ENCODE peak calls at places on chromosomes 3 and 15, in nine cellular contexts. B is HepG2, U is prostate gland, C is suprapubic skin, A is SK-N-SH, F is HCT116, L is transverse colon, X is Panc1, T is breast epithelium. V is an unnamed sample.
A peak's percentile ranks its signal among the peaks of the same experiment; 100 is the strongest.

GRCh38 chr3:42502429-42503250 is at the start of gene VIPR1:
- DNase-seq in C (peak; percentile 84), T (peak; percentile 87), L (peak; percentile 95), U (peak; percentile 95), F (peak; percentile 73), X (no peak), B (peak; percentile 30), A (peak; percentile 92), V (peak; percentile 95)

GRCh38 chr15:63344737-63345390 is 36.8 kb downstream of the CA12 start:
- DNase-seq in B (no peak), A (no peak), L (no peak), T (no peak), U (no peak), F (no peak), C (no peak), X (no peak), V (no peak)

GRCh38 chr3:21893250-21893649 is 142.2 kb upstream of the ZNF385D start:
- DNase-seq in F (no peak), X (no peak), A (no peak), T (no peak), B (no peak), U (no peak), L (no peak), C (no peak), V (no peak)

GRCh38 chr3:36903119-36903882 is 41.6 kb downstream of the TRANK1 start:
- DNase-seq in A (peak; percentile 33), X (no peak), F (no peak), T (no peak), C (no peak), B (no peak), L (no peak), U (no peak), V (no peak)

GRCh38 chr15:31327674-31328424 is 1.2 kb downstream of the KLF13 start:
- DNase-seq in F (no peak), A (peak; percentile 81), U (peak; percentile 54), L (peak; percentile 82), T (no peak), C (peak; percentile 87), B (peak; percentile 21), X (no peak), V (peak; percentile 76)

GRCh38 chr15:64833690-64834089 is 8.0 kb upstream of the PLEKHO2 start:
- DNase-seq in B (no peak), T (no peak), U (no peak), C (no peak), A (no peak), F (no peak), L (no peak), X (no peak), V (no peak)

GRCh38 chr15:98953000-98953776 is 54.4 kb downstream of the PGPEP1L start:
- DNase-seq in T (no peak), C (peak; percentile 46), B (no peak), F (no peak), U (no peak), L (no peak), A (no peak), X (no peak), V (no peak)

GRCh38 chr3:45551214-45552010 is 43.1 kb upstream of the LIMD1 start:
- DNase-seq in F (peak; percentile 39), T (no peak), C (peak; percentile 83), L (peak; percentile 37), U (no peak), X (no peak), B (peak; percentile 13), A (no peak), V (peak; percentile 33)

GRCh38 chr15:82043130-82043673 is 2.6 kb downstream of the MEX3B start:
- DNase-seq in F (no peak), L (no peak), U (no peak), C (no peak), A (peak; percentile 69), X (no peak), T (no peak), B (no peak), V (no peak)

GRCh38 chr15:82045179-82045891 is 483 bp downstream of the MEX3B start:
- DNase-seq in B (no peak), F (no peak), U (peak; percentile 12), T (no peak), L (peak; percentile 20), C (peak; percentile 74), X (no peak), A (peak; percentile 45), V (no peak)

GRCh38 chr15:82043726-82044372 is 2.0 kb downstream of the MEX3B start:
- DNase-seq in T (no peak), F (no peak), U (no peak), X (no peak), C (no peak), L (peak; percentile 10), B (no peak), A (peak; percentile 56), V (no peak)

GRCh38 chr15:82045892-82046667 is at the start of gene MEX3B:
- DNase-seq in C (peak; percentile 96), B (peak; percentile 83), X (peak; percentile 56), U (peak; percentile 89), L (peak; percentile 92), F (peak; percentile 86), T (peak; percentile 71), A (peak; percentile 92), V (peak; percentile 88)

DNA sequence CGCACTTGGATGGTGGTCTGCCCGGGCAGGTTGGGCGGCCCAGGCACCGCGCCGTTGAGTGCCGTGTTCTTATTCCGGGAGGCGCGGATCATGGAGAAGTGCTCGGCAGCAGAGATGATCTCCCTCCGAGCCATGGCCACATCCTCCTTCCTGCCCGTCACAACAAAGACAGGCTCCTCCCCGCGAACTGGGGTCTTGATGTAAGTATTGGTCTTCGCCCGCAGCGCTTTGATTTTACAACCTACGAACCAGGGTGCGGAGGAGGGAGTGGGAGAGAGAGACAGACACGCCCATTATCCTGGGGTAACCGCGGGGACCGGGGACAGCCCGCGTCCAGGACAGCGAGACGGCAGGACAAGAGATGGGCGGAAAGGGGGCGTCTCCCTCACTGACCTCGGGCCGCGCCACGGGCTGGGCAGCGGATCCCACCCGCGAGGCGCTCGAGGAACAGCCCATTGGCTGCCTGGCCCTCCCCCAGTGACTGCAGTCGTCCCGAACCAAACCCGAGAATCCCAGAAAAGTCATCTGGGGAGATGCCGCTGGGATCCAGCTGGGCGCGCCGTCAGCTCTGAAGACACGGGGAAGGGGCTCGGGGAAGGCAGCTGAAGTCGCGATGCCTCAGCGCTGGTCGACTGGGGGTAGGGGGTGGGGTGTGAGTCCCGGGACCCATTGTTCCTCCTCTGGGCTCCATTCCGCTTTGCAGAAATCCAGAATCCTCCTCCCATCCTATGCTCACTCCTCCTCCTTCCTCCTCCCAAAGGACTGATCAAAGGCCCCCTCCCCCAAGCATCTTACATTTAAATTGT is 1.2 kb downstream of the MEX3B start:
- DNase-seq in A (peak; percentile 82), F (no peak), X (no peak), T (no peak), L (peak; percentile 26), B (no peak), C (peak; percentile 80), U (peak; percentile 10), V (no peak)
- TF ChIP-seq POLR2AphosphoS5 in A (peak; percentile 29), F (no peak), X (no peak), T (no peak), L (no peak), B (no peak), C (no peak), U (no peak), V (no peak)

DNA sequence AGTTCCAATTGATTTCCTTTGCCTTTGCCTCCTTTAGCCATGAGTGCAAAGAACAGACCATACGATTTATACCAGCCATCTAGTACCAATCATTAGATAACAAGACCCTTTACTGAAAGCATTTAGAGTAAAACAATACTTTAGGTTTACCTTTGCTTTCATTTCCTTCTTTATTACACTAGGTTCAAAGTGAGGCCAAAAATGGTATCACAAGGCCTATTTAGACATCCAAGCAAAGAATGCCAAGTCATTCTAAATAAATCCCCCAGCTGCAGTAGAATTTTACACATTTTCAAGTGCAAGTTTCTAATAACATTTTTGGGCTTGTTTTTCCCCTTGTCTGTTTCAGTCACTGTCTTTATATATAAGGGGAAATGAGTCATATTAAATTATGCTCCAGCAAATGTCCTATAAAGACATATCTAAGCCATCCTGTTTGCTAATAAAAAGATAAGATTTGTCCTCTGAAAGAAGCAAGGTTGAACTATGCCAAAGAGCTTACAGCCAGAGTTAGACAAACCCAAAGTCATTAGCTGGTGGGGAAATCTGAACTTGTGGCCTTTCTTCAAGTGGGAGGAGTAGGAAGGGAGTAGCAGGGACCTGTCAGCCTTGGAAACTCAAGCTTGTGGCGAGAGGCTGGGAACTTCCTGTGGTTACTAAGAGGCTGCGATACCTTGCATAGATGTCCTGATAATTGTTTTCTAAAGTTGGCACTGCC is 232.7 kb downstream of the MECOM start:
- DNase-seq in T (no peak), X (no peak), L (no peak), C (no peak), B (no peak), U (peak; percentile 55), A (no peak), F (no peak), V (peak; percentile 60)
- TF ChIP-seq POLR2AphosphoS5 in T (no peak), X (no peak), L (no peak), C (no peak), B (no peak), U (peak; percentile 53), A (no peak), F (no peak), V (peak; percentile 33)

GRCh38 chr15:41502787-41503668 is 9.4 kb downstream of the ITPKA start:
- DNase-seq in U (no peak), F (no peak), X (no peak), A (peak; percentile 52), B (no peak), C (no peak), L (no peak), T (no peak), V (no peak)
- TF ChIP-seq POLR2AphosphoS5 in U (no peak), F (no peak), X (no peak), A (no peak), B (no peak), C (no peak), L (no peak), T (no peak), V (no peak)

GRCh38 chr3:133701435-133702358 is 40.0 kb upstream of the TOPBP1 start:
- DNase-seq in F (no peak), C (no peak), B (no peak), U (no peak), A (no peak), L (no peak), X (no peak), T (no peak), V (no peak)

GRCh38 chr3:133699467-133699866 is 37.7 kb upstream of the TOPBP1 start:
- DNase-seq in U (no peak), F (no peak), B (no peak), L (no peak), X (no peak), A (no peak), T (no peak), C (no peak), V (no peak)

GRCh38 chr3:133699903-133700302 is 38.2 kb upstream of the TOPBP1 start:
- DNase-seq in C (no peak), A (no peak), L (no peak), T (no peak), B (no peak), X (no peak), F (no peak), U (no peak), V (no peak)

GRCh38 chr3:133697960-133698359 is 36.2 kb upstream of the TOPBP1 start:
- DNase-seq in C (no peak), L (no peak), X (no peak), T (no peak), U (no peak), A (no peak), B (no peak), F (no peak), V (no peak)

DNA sequence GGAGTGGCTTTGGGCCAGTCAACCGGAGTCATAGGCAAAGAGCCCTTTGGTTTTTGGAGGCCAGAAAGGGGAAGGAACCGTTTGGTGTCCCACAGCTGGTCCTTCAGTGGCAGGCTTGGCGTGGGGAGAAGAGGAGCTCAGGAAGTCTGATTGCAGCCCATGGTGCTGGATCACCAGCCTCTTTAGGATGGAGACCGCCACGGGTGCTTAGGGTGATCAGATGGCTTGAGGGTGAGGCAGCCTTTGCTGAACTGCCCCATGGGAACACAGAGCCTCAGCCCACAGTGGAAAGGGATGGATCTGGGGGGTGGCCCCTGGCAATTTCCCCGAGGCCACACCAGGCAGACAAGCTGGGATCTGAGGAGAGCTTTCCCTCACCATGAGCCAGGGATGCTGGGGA is 38.6 kb upstream of the TOPBP1 start:
- DNase-seq in B (no peak), U (no peak), T (no peak), A (no peak), F (no peak), X (no peak), L (no peak), C (no peak), V (no peak)
- TF ChIP-seq POLR2AphosphoS5 in B (no peak), U (no peak), T (no peak), A (no peak), F (no peak), X (no peak), L (no peak), C (no peak), V (no peak)